ENCODE peak calls at places on chromosomes 7 and 10, in four cellular contexts. S is cardiac fibroblast, Q is astrocyte of the spinal cord, I is Calu3. D is an unnamed sample.

GRCh38 chr7:82017334-82017943 is 247.6 kb upstream of the HGF start:
- DNase-seq in S (peak), Q (peak), I (no peak), D (no peak)

GRCh38 chr7:47539398-47540052 is 42.4 kb downstream of the TNS3 start:
- DNase-seq in S (no peak), Q (peak), I (no peak), D (no peak)

GRCh38 chr10:51010977-51011376 is 63.3 kb upstream of the PRKG1 start:
- DNase-seq in S (peak), Q (peak), I (peak), D (no peak)

GRCh38 chr10:91088300-91089140 is 131.9 kb upstream of the PCGF5 start:
- DNase-seq in S (peak), Q (peak), I (no peak), D (no peak)

GRCh38 chr7:16345979-16346958 is 75.1 kb downstream of the CRPPA start:
- DNase-seq in S (peak), Q (peak), I (peak), D (no peak)

GRCh38 chr7:104650991-104651680 is 322.7 kb downstream of the LHFPL3 start:
- DNase-seq in S (no peak), Q (peak), I (no peak), D (no peak)

GRCh38 chr7:42605800-42606199 is 306.1 kb downstream of the C7orf25 start:
- DNase-seq in S (no peak), Q (peak), I (no peak), D (no peak)

GRCh38 chr10:67043041-67043440 is 117.2 kb downstream of the LRRTM3 start:
- DNase-seq in S (no peak), Q (no peak), I (no peak), D (no peak)

GRCh38 chr10:115082521-115082920 is 10.6 kb upstream of the ATRNL1 start:
- DNase-seq in S (peak), Q (peak), I (no peak), D (peak)

DNA sequence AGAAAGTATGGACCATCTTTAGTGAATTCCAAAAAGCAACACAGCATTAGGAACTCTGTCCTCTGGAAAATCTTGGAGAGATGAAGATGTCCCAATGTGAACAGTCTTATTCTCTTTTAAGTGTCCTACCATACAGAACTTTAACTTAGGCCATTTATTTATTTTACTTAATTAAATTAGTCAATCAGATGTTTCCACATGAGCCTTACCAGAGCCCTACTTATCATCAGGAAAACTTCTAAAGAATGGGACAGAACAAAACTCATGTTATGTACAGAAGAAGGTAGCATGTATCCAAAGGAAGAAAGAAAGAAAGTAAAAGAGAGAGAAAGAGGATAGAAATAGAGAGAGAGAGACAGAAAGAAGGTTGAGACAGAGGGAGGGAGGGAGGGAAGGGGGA is 276.4 kb downstream of the ETV1 start:
- DNase-seq in S (no peak), Q (no peak), I (no peak), D (no peak)
- TF ChIP-seq CTCF in S (no peak), Q (no peak), I (no peak), D (no peak)

DNA sequence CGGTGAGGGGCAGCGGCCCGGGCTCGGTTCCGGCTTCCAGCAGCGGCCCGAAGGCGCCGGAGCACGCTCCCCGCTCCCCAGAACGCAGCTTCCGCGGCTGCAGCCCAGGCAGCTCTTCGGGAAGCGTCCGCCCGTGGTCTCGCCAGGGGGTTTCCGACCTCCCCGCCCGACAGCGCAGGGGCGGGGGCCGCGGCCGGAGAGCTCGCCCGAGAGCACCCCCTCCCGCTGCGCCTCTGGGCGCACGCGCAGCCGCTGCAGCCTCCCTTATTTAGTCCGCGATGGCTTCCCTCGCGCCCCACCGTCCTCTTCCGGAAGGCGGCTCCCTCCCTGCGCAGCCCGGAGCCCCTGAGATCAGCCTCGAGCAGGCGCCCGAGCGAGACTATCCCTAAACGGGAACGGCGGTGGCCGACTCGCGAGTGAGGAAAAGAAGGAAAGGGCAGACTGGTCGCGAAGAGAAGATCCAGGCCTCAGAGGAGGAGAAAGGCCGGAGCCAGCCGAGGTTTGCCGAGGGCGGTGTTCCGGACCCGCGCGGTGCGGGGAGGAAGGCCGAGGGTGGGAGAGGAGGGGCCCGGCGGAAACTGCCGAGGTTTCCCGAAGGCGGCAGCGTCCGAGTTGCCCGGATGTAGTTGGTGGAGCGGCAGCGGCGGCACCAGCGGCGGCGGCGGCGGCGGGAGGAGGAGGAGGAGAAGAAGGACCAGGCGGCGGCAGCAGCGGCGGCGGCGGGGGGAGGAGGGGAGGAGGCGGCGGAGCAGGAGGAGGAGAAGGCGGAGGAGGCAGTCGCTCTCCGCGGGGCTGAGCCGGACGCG is at the start of gene WAC:
- DNase-seq in S (peak), Q (peak), I (peak), D (peak)
- TF ChIP-seq CTCF in S (no peak), Q (no peak), I (no peak), D (no peak)

GRCh38 chr7:108114117-108114841 is 15.9 kb downstream of the LAMB4 start:
- DNase-seq in S (no peak), Q (no peak), I (peak), D (no peak)

GRCh38 chr7:108112683-108113082 is 17.5 kb downstream of the LAMB4 start:
- DNase-seq in S (no peak), Q (no peak), I (no peak), D (no peak)

GRCh38 chr7:108108131-108108530 is 22.0 kb downstream of the LAMB4 start:
- DNase-seq in S (no peak), Q (no peak), I (no peak), D (no peak)

GRCh38 chr7:108104324-108104723 is 25.8 kb downstream of the LAMB4 start:
- DNase-seq in S (peak), Q (no peak), I (no peak), D (no peak)

DNA sequence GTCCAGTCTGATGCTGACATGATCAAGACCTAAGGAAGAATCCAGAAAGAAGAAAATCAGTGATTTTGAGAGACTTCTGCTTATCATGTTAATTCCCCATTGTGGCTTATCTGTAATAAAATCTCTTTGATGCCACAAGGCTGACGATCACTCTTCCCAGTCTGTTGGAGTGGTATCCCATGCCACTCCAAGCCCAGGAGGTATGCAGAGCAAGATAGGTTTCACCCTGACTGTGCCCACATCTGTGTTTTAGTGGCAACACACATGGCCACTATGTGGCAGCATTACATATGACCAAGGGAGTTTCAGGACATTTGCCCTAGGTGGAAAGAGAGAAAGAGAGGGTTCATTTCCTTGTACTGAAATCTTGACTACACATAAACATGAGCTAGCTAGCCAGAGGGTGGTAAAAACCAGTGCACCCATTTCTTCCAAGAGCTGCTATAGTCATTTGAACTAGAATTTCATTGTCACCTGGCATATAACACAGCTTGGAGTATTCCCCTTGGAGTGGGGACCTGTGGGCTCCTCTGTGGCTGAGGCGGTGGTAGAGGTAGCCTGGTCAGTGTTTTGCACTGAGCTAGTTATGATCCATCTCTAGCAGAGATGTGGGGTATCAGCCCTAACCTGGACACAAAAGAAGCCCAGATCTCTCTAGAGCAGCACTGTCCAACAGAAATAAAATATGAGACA is 20.8 kb downstream of the LAMB4 start:
- DNase-seq in S (peak), Q (no peak), I (peak), D (no peak)
- TF ChIP-seq CTCF in S (peak), Q (peak), I (no peak), D (peak)

DNA sequence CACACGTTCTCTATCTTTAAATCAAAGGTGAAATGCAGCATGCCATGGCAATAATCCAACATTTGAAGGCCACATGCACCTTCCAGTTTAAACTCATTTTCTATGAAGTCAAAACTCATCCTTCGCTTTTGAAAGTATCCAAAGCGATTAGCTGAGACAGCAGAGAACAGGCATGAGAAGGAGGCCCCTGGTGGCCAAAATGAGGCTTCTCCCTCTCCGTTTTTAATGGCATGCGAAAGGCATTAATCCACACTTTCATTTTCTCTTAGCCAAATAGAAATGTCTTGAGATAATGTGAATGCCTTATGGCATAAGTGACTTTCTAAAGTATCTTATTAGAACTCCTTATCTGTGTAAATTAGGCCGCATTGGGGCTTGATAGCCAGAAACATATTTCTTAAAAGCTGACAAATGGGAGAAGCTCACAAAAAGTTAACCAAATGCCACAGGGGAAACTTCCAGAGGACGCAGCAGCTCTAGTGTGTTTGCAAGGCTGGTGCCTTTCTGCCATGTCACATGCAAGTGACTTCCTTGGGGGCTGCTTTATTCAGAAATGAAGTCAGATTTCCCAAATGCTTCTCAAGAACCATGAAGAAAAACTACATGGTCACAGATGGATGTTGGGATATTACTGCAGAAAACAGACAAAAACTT is 1189.6 kb downstream of the SORCS1 start:
- DNase-seq in S (peak), Q (peak), I (no peak), D (no peak)
- TF ChIP-seq CTCF in S (peak), Q (peak), I (no peak), D (peak)

GRCh38 chr7:132498319-132498718 is 78.0 kb downstream of the PLXNA4 start:
- DNase-seq in S (no peak), Q (no peak), I (no peak), D (no peak)

GRCh38 chr7:132499065-132499464 is 77.2 kb downstream of the PLXNA4 start:
- DNase-seq in S (no peak), Q (no peak), I (no peak), D (no peak)

GRCh38 chr7:132501956-132502355 is 74.3 kb downstream of the PLXNA4 start:
- DNase-seq in S (no peak), Q (no peak), I (no peak), D (no peak)

GRCh38 chr7:132503415-132503814 is 72.9 kb downstream of the PLXNA4 start:
- DNase-seq in S (no peak), Q (no peak), I (no peak), D (no peak)

GRCh38 chr7:132500727-132501410 is 75.4 kb downstream of the PLXNA4 start:
- DNase-seq in S (peak), Q (peak), I (no peak), D (no peak)
- TF ChIP-seq CTCF in S (peak), Q (peak), I (no peak), D (no peak)

DNA sequence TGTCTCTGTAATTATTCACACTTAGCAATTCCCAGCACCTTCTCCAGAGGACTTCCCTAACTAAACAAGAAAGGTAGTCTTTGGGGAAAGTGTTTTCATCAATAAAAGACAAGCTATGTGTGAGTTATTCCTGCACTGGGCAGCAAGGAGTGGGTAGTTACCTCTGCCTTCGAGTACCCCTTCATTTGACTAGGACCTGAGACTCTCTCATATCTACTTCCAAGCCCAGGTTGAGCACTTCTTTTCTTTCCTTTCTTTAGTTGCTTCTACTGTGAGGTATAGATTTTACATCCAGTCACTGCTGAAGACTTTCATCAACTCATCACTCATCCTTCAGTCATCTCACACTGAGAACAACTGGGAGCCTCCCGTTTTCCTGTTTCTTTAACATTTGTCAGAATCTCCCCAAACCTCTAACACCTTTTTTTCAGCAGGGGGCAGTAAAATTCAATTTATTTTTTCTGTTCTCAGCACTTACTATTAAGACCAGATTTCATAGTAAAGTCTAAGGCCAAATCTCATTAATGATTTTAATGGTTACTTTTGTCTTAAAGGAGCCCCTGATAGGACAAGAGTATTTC is 80.1 kb upstream of the PRSS1 start:
- DNase-seq in S (peak), Q (peak), I (no peak), D (no peak)
- TF ChIP-seq CTCF in S (peak), Q (peak), I (no peak), D (peak)

DNA sequence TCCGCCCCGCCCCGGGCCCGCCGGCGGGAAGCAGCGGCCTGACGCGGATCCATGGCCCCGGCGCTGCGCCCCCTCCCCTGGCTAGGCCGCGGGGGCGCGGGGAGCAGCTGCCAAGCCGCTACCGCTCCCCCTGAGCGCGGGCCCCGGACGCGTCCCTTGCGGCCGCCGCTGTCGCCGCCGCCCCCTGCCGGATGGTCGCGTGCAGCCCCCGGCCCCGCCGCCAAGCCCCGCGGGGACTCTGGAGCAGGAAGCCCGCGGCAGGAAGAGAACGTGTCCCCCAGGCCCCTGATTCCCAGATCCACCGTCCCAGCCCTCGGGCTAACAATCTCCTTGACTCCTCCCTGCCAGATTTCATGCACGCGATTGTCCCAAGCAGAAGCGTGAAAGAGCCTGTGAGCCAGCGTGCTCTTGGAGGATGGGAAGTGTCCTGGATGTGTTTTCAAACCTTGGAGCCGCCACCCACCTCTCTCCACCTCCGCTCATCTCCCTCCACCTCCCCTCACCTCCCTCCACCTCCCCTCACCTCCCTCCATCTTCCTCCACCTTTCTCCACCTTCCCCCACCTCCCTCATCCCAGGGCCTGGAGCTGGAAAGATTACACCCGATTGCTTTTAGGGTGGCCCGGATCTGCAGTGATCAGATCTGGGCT is 419 bp upstream of the PRTFDC1 start:
- DNase-seq in S (peak), Q (no peak), I (peak), D (no peak)
- TF ChIP-seq CTCF in S (no peak), Q (peak), I (peak), D (no peak)

D was measured in AG09319.